ENCODE peak calls at places on chromosomes 2 and 18, in ten cellular contexts. Z is Daoy; T is effector CD4-positive, alpha-beta T cell; U is stimulated activated CD4-positive, alpha-beta T cell treated with anti-CD3 and anti-CD28 coated beads, Interleukin-12 subunit alpha, Interleukin-12 subunit beta, amount 100 ng/mL, for 24 hours; S is CD4-positive, CD25-positive, alpha-beta regulatory T cell; B is activated T-cell treated with anti-CD3 and anti-CD28 coated beads, Interleukin-2, amount 50 U/mL, for 48 hours; W is foreskin fibroblast; A is stimulated activated CD8-positive, alpha-beta memory T cell treated with anti-CD3 and anti-CD28 coated beads, Interleukin-7, amount 100 ng/mL, for 1 hour; E is IMR-90; Y is astrocyte of the spinal cord. H is an unnamed sample.

GRCh38 chr18:39942702-39943101 is 2012.3 kb upstream of the PIK3C3 start:
- DNase-seq in Z (no peak), T (no peak), U (no peak), S (no peak), B (no peak), W (no peak), A (no peak), E (no peak), Y (no peak), H (no peak)

GRCh38 chr2:131037398-131038257 is 55.6 kb downstream of the FAM168B start:
- DNase-seq in Z (no peak), T (no peak), U (no peak), S (no peak), B (no peak), W (no peak), A (no peak), E (no peak), Y (no peak), H (no peak)

GRCh38 chr2:74462786-74463105 is 2.4 kb downstream of the MOGS start:
- DNase-seq in Z (no peak), T (no peak), U (no peak), S (no peak), B (no peak), W (no peak), A (no peak), E (no peak), Y (no peak), H (no peak)

GRCh38 chr2:173459363-173459762 is 104.7 kb downstream of the CDCA7 start:
- DNase-seq in Z (no peak), T (no peak), U (no peak), S (no peak), B (no peak), W (no peak), A (no peak), E (no peak), Y (no peak), H (no peak)

GRCh38 chr2:16400127-16400623 is 265.5 kb downstream of the CYRIA start:
- DNase-seq in Z (peak), T (no peak), U (no peak), S (no peak), B (no peak), W (no peak), A (no peak), E (no peak), Y (no peak), H (no peak)

GRCh38 chr2:8954990-8955389 is 48.5 kb downstream of the MBOAT2 start:
- DNase-seq in Z (no peak), T (no peak), U (no peak), S (no peak), B (no peak), W (no peak), A (no peak), E (peak), Y (no peak), H (no peak)

GRCh38 chr18:2903006-2903405 is 56.2 kb downstream of the EMILIN2 start:
- DNase-seq in Z (peak), T (no peak), U (no peak), S (no peak), B (no peak), W (peak), A (no peak), E (peak), Y (peak), H (no peak)

GRCh38 chr18:45771587-45771986 is 47.6 kb downstream of the SLC14A1 start:
- DNase-seq in Z (no peak), T (no peak), U (no peak), S (no peak), B (no peak), W (peak), A (no peak), E (peak), Y (peak), H (peak)

H was measured in amniotic stem cell.